ENCODE peak calls at places on chromosomes 7 and 10, in eight cellular contexts. One of them, this sample, is unnamed. For H3K27me3 and H3K4me1, the result is how much of the 10 kb centered on the place peaks cover.

GRCh38 chr7:40937879-40938278 is 765.0 kb downstream of the INHBA start:
- DNase-seq in SJSA1: no peak
- DNase-seq in lower lobe of right lung: no peak
- DNase-seq in Peyer's patch: no peak
- DNase-seq in tibial artery: no peak
- DNase-seq in uterus: no peak
- DNase-seq in cardiac muscle cell: no peak
- DNase-seq in neuronal stem cell: peak
- DNase-seq in this sample: no peak

GRCh38 chr7:24757799-24758275 is 573 bp upstream of the GSDME start:
- DNase-seq in tibial artery: no peak
- DNase-seq in cardiac muscle cell: peak
- DNase-seq in SJSA1: no peak
- DNase-seq in neuronal stem cell: no peak
- DNase-seq in Peyer's patch: no peak
- DNase-seq in lower lobe of right lung: no peak
- DNase-seq in uterus: no peak
- DNase-seq in this sample: no peak

GRCh38 chr7:148481965-148482626 is 108.5 kb upstream of the C7orf33 start:
- DNase-seq in cardiac muscle cell: no peak
- DNase-seq in SJSA1: no peak
- DNase-seq in uterus: no peak
- DNase-seq in neuronal stem cell: no peak
- DNase-seq in lower lobe of right lung: no peak
- DNase-seq in tibial artery: no peak
- DNase-seq in Peyer's patch: no peak
- DNase-seq in this sample: no peak

GRCh38 chr10:17432738-17433137 is 21.7 kb downstream of the ST8SIA6 start:
- DNase-seq in lower lobe of right lung: no peak
- DNase-seq in cardiac muscle cell: no peak
- DNase-seq in Peyer's patch: no peak
- DNase-seq in uterus: no peak
- DNase-seq in tibial artery: no peak
- DNase-seq in neuronal stem cell: no peak
- DNase-seq in SJSA1: no peak
- DNase-seq in this sample: no peak

GRCh38 chr7:76330673-76331072 is 28.1 kb downstream of the YWHAG start:
- DNase-seq in tibial artery: no peak
- DNase-seq in Peyer's patch: no peak
- DNase-seq in neuronal stem cell: no peak
- DNase-seq in uterus: no peak
- DNase-seq in SJSA1: no peak
- DNase-seq in lower lobe of right lung: no peak
- DNase-seq in cardiac muscle cell: no peak
- DNase-seq in this sample: no peak

GRCh38 chr10:113053881-113054280 is 103.8 kb downstream of the TCF7L2 start:
- DNase-seq in SJSA1: no peak
- DNase-seq in uterus: no peak
- DNase-seq in neuronal stem cell: no peak
- DNase-seq in lower lobe of right lung: no peak
- DNase-seq in cardiac muscle cell: no peak
- DNase-seq in Peyer's patch: no peak
- DNase-seq in tibial artery: no peak
- DNase-seq in this sample: no peak

GRCh38 chr10:112515852-112516251 is 68.8 kb downstream of the VTI1A start:
- DNase-seq in cardiac muscle cell: no peak
- DNase-seq in uterus: no peak
- DNase-seq in tibial artery: no peak
- DNase-seq in SJSA1: no peak
- DNase-seq in neuronal stem cell: no peak
- DNase-seq in lower lobe of right lung: no peak
- DNase-seq in Peyer's patch: no peak
- DNase-seq in this sample: no peak

GRCh38 chr7:75915416-75916156 is 631 bp downstream of the POR start:
- DNase-seq in neuronal stem cell: no peak
- DNase-seq in SJSA1: peak
- DNase-seq in lower lobe of right lung: no peak
- DNase-seq in uterus: peak
- DNase-seq in cardiac muscle cell: peak
- DNase-seq in Peyer's patch: peak
- DNase-seq in tibial artery: peak
- DNase-seq in this sample: peak

GRCh38 chr7:104848386-104848990 is 165.5 kb upstream of the KMT2E start:
- DNase-seq in uterus: peak
- DNase-seq in SJSA1: peak
- DNase-seq in neuronal stem cell: peak
- DNase-seq in lower lobe of right lung: no peak
- DNase-seq in cardiac muscle cell: peak
- DNase-seq in Peyer's patch: peak
- DNase-seq in tibial artery: peak
- DNase-seq in this sample: peak

GRCh38 chr10:110226926-110227641 is 19.7 kb downstream of the MXI1 start:
- DNase-seq in Peyer's patch: peak
- DNase-seq in tibial artery: peak
- DNase-seq in uterus: peak
- DNase-seq in lower lobe of right lung: peak
- DNase-seq in neuronal stem cell: no peak
- DNase-seq in cardiac muscle cell: peak
- DNase-seq in SJSA1: no peak
- DNase-seq in this sample: peak

GRCh38 chr10:112446055-112446854 is 459 bp downstream of the ZDHHC6 start:
- DNase-seq in Peyer's patch: peak
- DNase-seq in neuronal stem cell: no peak
- DNase-seq in lower lobe of right lung: no peak
- DNase-seq in tibial artery: no peak
- DNase-seq in uterus: no peak
- DNase-seq in cardiac muscle cell: peak
- DNase-seq in SJSA1: peak
- DNase-seq in this sample: no peak

GRCh38 chr10:29725133-29725720 is 90.5 kb upstream of the SVIL start:
- DNase-seq in lower lobe of right lung: no peak
- DNase-seq in cardiac muscle cell: peak
- DNase-seq in neuronal stem cell: no peak
- DNase-seq in tibial artery: no peak
- DNase-seq in uterus: no peak
- DNase-seq in Peyer's patch: peak
- DNase-seq in SJSA1: no peak
- DNase-seq in this sample: no peak

GRCh38 chr10:47098964-47099363 is 187.7 kb downstream of the PTPN20 start:
- DNase-seq in Peyer's patch: no peak
- DNase-seq in neuronal stem cell: no peak
- DNase-seq in tibial artery: no peak
- DNase-seq in SJSA1: no peak
- DNase-seq in uterus: no peak
- DNase-seq in cardiac muscle cell: no peak
- DNase-seq in lower lobe of right lung: no peak
- DNase-seq in this sample: no peak

GRCh38 chr7:39838326-39838725 is 111.7 kb upstream of the CDK13 start:
- DNase-seq in SJSA1: no peak
- DNase-seq in tibial artery: no peak
- DNase-seq in Peyer's patch: peak
- DNase-seq in neuronal stem cell: no peak
- DNase-seq in cardiac muscle cell: peak
- DNase-seq in uterus: peak
- DNase-seq in lower lobe of right lung: no peak
- DNase-seq in this sample: no peak

GRCh38 chr7:100803398-100804161 is 23.7 kb downstream of the EPHB4 start:
- DNase-seq in tibial artery: peak
- DNase-seq in uterus: peak
- DNase-seq in cardiac muscle cell: peak
- DNase-seq in SJSA1: peak
- DNase-seq in lower lobe of right lung: peak
- DNase-seq in neuronal stem cell: peak
- DNase-seq in Peyer's patch: peak
- DNase-seq in this sample: no peak

GRCh38 chr7:51034531-51035264 is 252.0 kb upstream of the GRB10 start:
- DNase-seq in neuronal stem cell: no peak
- DNase-seq in SJSA1: no peak
- DNase-seq in lower lobe of right lung: no peak
- DNase-seq in uterus: no peak
- DNase-seq in tibial artery: no peak
- DNase-seq in cardiac muscle cell: peak
- DNase-seq in Peyer's patch: no peak
- DNase-seq in this sample: no peak

GRCh38 chr7:144834516-144835165 is 1.2 kb downstream of the TPK1 start:
- DNase-seq in tibial artery: peak
- DNase-seq in lower lobe of right lung: no peak
- DNase-seq in Peyer's patch: peak
- DNase-seq in SJSA1: no peak
- DNase-seq in cardiac muscle cell: peak
- DNase-seq in neuronal stem cell: no peak
- DNase-seq in uterus: no peak
- DNase-seq in this sample: peak

GRCh38 chr7:81704595-81704994 is 65.3 kb downstream of the HGF start:
- DNase-seq in uterus: no peak
- DNase-seq in Peyer's patch: no peak
- DNase-seq in tibial artery: no peak
- DNase-seq in neuronal stem cell: no peak
- DNase-seq in SJSA1: no peak
- DNase-seq in lower lobe of right lung: no peak
- DNase-seq in cardiac muscle cell: peak
- DNase-seq in this sample: no peak

GRCh38 chr10:64376169-64376568 is 855.0 kb downstream of the REEP3 start:
- DNase-seq in tibial artery: no peak
- DNase-seq in cardiac muscle cell: no peak
- DNase-seq in uterus: no peak
- DNase-seq in SJSA1: no peak
- DNase-seq in neuronal stem cell: no peak
- DNase-seq in Peyer's patch: no peak
- DNase-seq in lower lobe of right lung: no peak
- DNase-seq in this sample: no peak

GRCh38 chr10:129679207-129679606 is 212.2 kb downstream of the MGMT start:
- DNase-seq in lower lobe of right lung: no peak
- DNase-seq in cardiac muscle cell: no peak
- DNase-seq in tibial artery: no peak
- DNase-seq in Peyer's patch: no peak
- DNase-seq in SJSA1: no peak
- DNase-seq in uterus: no peak
- DNase-seq in neuronal stem cell: no peak
- DNase-seq in this sample: no peak

GRCh38 chr7:132782777-132783633 is 206.7 kb upstream of the PLXNA4 start:
- DNase-seq in SJSA1: no peak
- DNase-seq in uterus: no peak
- DNase-seq in lower lobe of right lung: no peak
- DNase-seq in tibial artery: no peak
- DNase-seq in Peyer's patch: no peak
- DNase-seq in neuronal stem cell: no peak
- DNase-seq in cardiac muscle cell: peak
- DNase-seq in this sample: no peak

GRCh38 chr10:131142446-131143380 is 168.8 kb downstream of the TCERG1L start:
- DNase-seq in SJSA1: no peak
- DNase-seq in cardiac muscle cell: no peak
- DNase-seq in tibial artery: no peak
- DNase-seq in Peyer's patch: no peak
- DNase-seq in neuronal stem cell: no peak
- DNase-seq in lower lobe of right lung: no peak
- DNase-seq in uterus: no peak
- DNase-seq in this sample: no peak

GRCh38 chr10:72744566-72744965 is 52.6 kb downstream of the MCU start:
- DNase-seq in tibial artery: no peak
- DNase-seq in SJSA1: no peak
- DNase-seq in uterus: no peak
- DNase-seq in cardiac muscle cell: no peak
- DNase-seq in lower lobe of right lung: no peak
- DNase-seq in neuronal stem cell: no peak
- DNase-seq in Peyer's patch: no peak
- DNase-seq in this sample: no peak

DNA sequence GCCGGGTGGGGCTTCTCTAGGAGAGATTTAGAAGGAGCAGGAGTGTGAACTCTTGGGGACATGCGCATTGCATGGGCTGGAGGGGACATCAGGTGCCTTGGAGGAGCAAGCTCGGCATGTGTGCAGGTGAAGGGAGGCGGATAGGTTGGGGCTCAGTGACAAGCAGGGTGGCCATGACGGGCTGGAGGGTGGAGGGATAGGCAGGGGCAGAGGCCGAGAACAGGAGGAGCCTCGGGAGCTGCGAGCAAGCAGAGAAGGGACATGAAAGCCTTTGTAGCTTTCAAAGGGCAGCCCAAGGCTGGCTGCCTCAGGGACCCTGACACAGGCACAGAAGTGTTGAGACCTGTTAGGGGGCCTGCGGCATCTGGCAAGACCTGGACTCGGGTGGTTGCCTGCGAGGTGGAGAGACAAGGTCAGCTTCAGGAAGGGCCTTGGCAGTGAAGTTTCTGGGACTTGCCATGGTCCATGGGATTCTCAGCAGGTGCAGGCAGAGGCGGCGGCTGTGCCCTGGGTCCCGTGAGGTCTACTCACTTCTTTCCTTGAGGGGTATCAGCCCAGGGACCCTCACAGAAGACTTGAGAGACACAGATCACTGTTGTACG is 664.8 kb downstream of the SDK1 start:
- DNase-seq in neuronal stem cell: no peak
- DNase-seq in cardiac muscle cell: no peak
- DNase-seq in uterus: no peak
- DNase-seq in SJSA1: no peak
- DNase-seq in Peyer's patch: no peak
- DNase-seq in tibial artery: no peak
- DNase-seq in lower lobe of right lung: no peak
- DNase-seq in this sample: no peak
- H3K27ac ChIP-seq in neuronal stem cell: no peak
- H3K27ac ChIP-seq in cardiac muscle cell: no peak
- H3K27ac ChIP-seq in uterus: no peak
- H3K27ac ChIP-seq in SJSA1: no peak
- H3K27ac ChIP-seq in Peyer's patch: no peak
- H3K27ac ChIP-seq in tibial artery: no peak
- H3K27ac ChIP-seq in lower lobe of right lung: no peak
- H3K27ac ChIP-seq in this sample: no peak

GRCh38 chr7:34709771-34710170 is 51.8 kb downstream of the NPSR1 start:
- DNase-seq in neuronal stem cell: no peak
- DNase-seq in Peyer's patch: no peak
- DNase-seq in SJSA1: no peak
- DNase-seq in uterus: no peak
- DNase-seq in cardiac muscle cell: no peak
- DNase-seq in tibial artery: no peak
- DNase-seq in lower lobe of right lung: no peak
- DNase-seq in this sample: no peak
- H3K27me3 ChIP-seq in neuronal stem cell: under half
- H3K27me3 ChIP-seq in Peyer's patch: under half
- H3K27me3 ChIP-seq in SJSA1: under half
- H3K27me3 ChIP-seq in uterus: under half
- H3K27me3 ChIP-seq in cardiac muscle cell: under half
- H3K27me3 ChIP-seq in tibial artery: under half
- H3K27me3 ChIP-seq in lower lobe of right lung: under half
- H3K27me3 ChIP-seq in this sample: under half

GRCh38 chr10:22652988-22653431 is 61.4 kb downstream of the PIP4K2A start:
- DNase-seq in SJSA1: peak
- DNase-seq in cardiac muscle cell: no peak
- DNase-seq in neuronal stem cell: no peak
- DNase-seq in uterus: no peak
- DNase-seq in lower lobe of right lung: no peak
- DNase-seq in tibial artery: no peak
- DNase-seq in Peyer's patch: peak
- DNase-seq in this sample: peak
- H3K4me1 ChIP-seq in SJSA1: under half
- H3K4me1 ChIP-seq in cardiac muscle cell: under half
- H3K4me1 ChIP-seq in neuronal stem cell: under half
- H3K4me1 ChIP-seq in uterus: under half
- H3K4me1 ChIP-seq in lower lobe of right lung: half or more
- H3K4me1 ChIP-seq in tibial artery: under half
- H3K4me1 ChIP-seq in Peyer's patch: under half
- H3K4me1 ChIP-seq in this sample: half or more

GRCh38 chr10:60760711-60761210 is 17.5 kb upstream of the CDK1 start:
- DNase-seq in lower lobe of right lung: no peak
- DNase-seq in Peyer's patch: no peak
- DNase-seq in uterus: no peak
- DNase-seq in tibial artery: no peak
- DNase-seq in neuronal stem cell: no peak
- DNase-seq in cardiac muscle cell: no peak
- DNase-seq in SJSA1: no peak
- DNase-seq in this sample: no peak
- H3K27ac ChIP-seq in lower lobe of right lung: no peak
- H3K27ac ChIP-seq in Peyer's patch: no peak
- H3K27ac ChIP-seq in uterus: no peak
- H3K27ac ChIP-seq in tibial artery: no peak
- H3K27ac ChIP-seq in neuronal stem cell: no peak
- H3K27ac ChIP-seq in cardiac muscle cell: no peak
- H3K27ac ChIP-seq in SJSA1: no peak
- H3K27ac ChIP-seq in this sample: no peak

This sample was measured in naive thymus-derived CD4-positive, alpha-beta T cell.